ENCODE peak calls at places on chromosomes 11 and 22, in seven cellular contexts. W is hepatocyte; M is fibroblast of lung; I is CD8-positive, alpha-beta memory T cell; J is GM23248; A is HepG2; K is effector memory CD4-positive, alpha-beta T cell. G is an unnamed sample.

GRCh38 chr11:119481667-119482400 is 58.9 kb upstream of the THY1 start:
- DNase-seq in J (peak), W (no peak), I (no peak), M (no peak), A (no peak), K (no peak), G (no peak)

GRCh38 chr11:120532511-120533196 is 21.1 kb downstream of the GRIK4 start:
- DNase-seq in W (no peak), J (peak), M (peak), A (peak), K (no peak), I (no peak), G (no peak)

GRCh38 chr11:134561348-134561720 is 149.3 kb upstream of the B3GAT1 start:
- DNase-seq in J (no peak), M (no peak), K (no peak), I (no peak), W (no peak), A (no peak), G (no peak)

GRCh38 chr11:100367892-100368291 is 319.2 kb upstream of the ARHGAP42 start:
- DNase-seq in W (no peak), J (no peak), A (no peak), I (no peak), M (no peak), K (no peak), G (no peak)

GRCh38 chr11:65041206-65042035 is at the start of gene SAC3D1:
- DNase-seq in J (peak), K (peak), I (no peak), W (peak), M (no peak), A (no peak), G (peak)

GRCh38 chr11:9936754-9937153 is 272.9 kb downstream of the SWAP70 start:
- DNase-seq in M (no peak), W (no peak), J (peak), I (no peak), K (no peak), A (no peak), G (no peak)

GRCh38 chr11:123654566-123655081 is at the start of gene SCN3B:
- DNase-seq in K (no peak), M (peak), I (no peak), J (peak), A (peak), W (peak), G (peak)

GRCh38 chr11:79040348-79040747 is 400.5 kb downstream of the TENM4 start:
- DNase-seq in J (peak), K (no peak), I (no peak), W (no peak), M (peak), A (no peak), G (no peak)

GRCh38 chr11:15930442-15931025 is 425.8 kb downstream of the SOX6 start:
- DNase-seq in W (no peak), J (no peak), K (no peak), I (no peak), M (no peak), A (no peak), G (no peak)

GRCh38 chr11:119188887-119189286 is 3.6 kb downstream of the NHERF4 start:
- DNase-seq in K (no peak), J (no peak), M (no peak), W (no peak), I (no peak), A (no peak), G (no peak)

GRCh38 chr11:23944939-23945338 is 551.9 kb upstream of the LUZP2 start:
- DNase-seq in M (no peak), A (no peak), I (no peak), K (no peak), J (no peak), W (no peak), G (no peak)

GRCh38 chr11:35214792-35215193 is 75.8 kb downstream of the CD44 start:
- DNase-seq in K (no peak), I (no peak), A (no peak), W (no peak), J (peak), M (peak), G (peak)

GRCh38 chr11:45926001-45926401 is 3.5 kb downstream of the LARGE2 start:
- DNase-seq in A (no peak), J (no peak), I (no peak), K (no peak), W (no peak), M (no peak), G (no peak)

GRCh38 chr11:85752890-85753581 is 57.9 kb downstream of the SYTL2 start:
- DNase-seq in J (no peak), W (no peak), M (no peak), K (peak), A (no peak), I (peak), G (no peak)

GRCh38 chr11:6474806-6475500 is 1.2 kb upstream of the TRIM3 start:
- DNase-seq in M (no peak), W (no peak), I (no peak), A (no peak), K (no peak), J (peak), G (no peak)

GRCh38 chr22:47858773-47859306 is 1096.4 kb downstream of the TBC1D22A start:
- DNase-seq in K (no peak), M (no peak), W (no peak), A (no peak), I (no peak), J (no peak), G (no peak)

GRCh38 chr11:81658722-81659121 is 1074.9 kb downstream of the FAM181B start:
- DNase-seq in W (peak), J (peak), M (peak), I (peak), K (no peak), A (peak), G (peak)

GRCh38 chr11:72352859-72353551 is 81.3 kb downstream of the CLPB start:
- DNase-seq in M (peak), K (no peak), J (peak), A (no peak), I (no peak), W (peak), G (peak)

GRCh38 chr11:58616594-58616993 is 5.9 kb upstream of the CNTF start:
- DNase-seq in A (no peak), K (no peak), J (peak), W (peak), M (peak), I (no peak), G (peak)

GRCh38 chr11:18522388-18522787 is 4.4 kb downstream of the TSG101 start:
- DNase-seq in A (peak), W (peak), K (no peak), I (no peak), M (no peak), J (peak), G (no peak)

GRCh38 chr11:20355221-20356219 is 8.0 kb upstream of the HTATIP2 start:
- DNase-seq in A (peak), M (peak), W (peak), J (peak), K (peak), I (peak), G (peak)

GRCh38 chr11:13349046-13349445 is 71.5 kb downstream of the BMAL1 start:
- DNase-seq in M (no peak), W (no peak), A (no peak), J (no peak), I (no peak), K (no peak), G (no peak)

GRCh38 chr11:120929664-120930154 is 94.2 kb upstream of the TBCEL start:
- DNase-seq in A (peak), K (no peak), I (no peak), J (peak), W (peak), M (peak), G (no peak)

GRCh38 chr11:76234704-76235232 is 28.5 kb upstream of the WNT11 start:
- DNase-seq in A (no peak), J (peak), M (no peak), K (no peak), I (no peak), W (no peak), G (no peak)

GRCh38 chr11:46050065-46050464 is 71.2 kb downstream of the PHF21A start:
- DNase-seq in I (no peak), J (peak), K (no peak), A (peak), W (peak), M (peak), G (peak)

GRCh38 chr11:100671471-100671870 is 15.6 kb upstream of the ARHGAP42 start:
- DNase-seq in W (no peak), I (no peak), K (no peak), M (peak), A (peak), J (no peak), G (peak)

GRCh38 chr22:16819249-16819648 is 6.0 kb downstream of the XKR3 start:
- DNase-seq in A (no peak), K (no peak), J (peak), W (no peak), I (no peak), M (no peak), G (no peak)
- H3K27ac ChIP-seq in A (no peak), K (no peak), J (no peak), W (no peak), I (no peak), M (no peak), G (no peak)

GRCh38 chr11:126337121-126337471 is 18.4 kb upstream of the ST3GAL4 start:
- DNase-seq in K (no peak), I (no peak), M (no peak), W (no peak), A (no peak), J (no peak), G (no peak)

GRCh38 chr11:126334665-126335462 is 20.6 kb upstream of the ST3GAL4 start:
- DNase-seq in I (no peak), K (no peak), W (no peak), A (no peak), M (no peak), J (peak), G (peak)

GRCh38 chr11:126336065-126336464 is 19.4 kb upstream of the ST3GAL4 start:
- DNase-seq in I (no peak), M (no peak), K (no peak), J (no peak), A (no peak), W (no peak), G (no peak)

GRCh38 chr11:126336646-126337045 is 18.8 kb upstream of the ST3GAL4 start:
- DNase-seq in J (no peak), I (no peak), A (no peak), M (no peak), W (no peak), K (no peak), G (no peak)

DNA sequence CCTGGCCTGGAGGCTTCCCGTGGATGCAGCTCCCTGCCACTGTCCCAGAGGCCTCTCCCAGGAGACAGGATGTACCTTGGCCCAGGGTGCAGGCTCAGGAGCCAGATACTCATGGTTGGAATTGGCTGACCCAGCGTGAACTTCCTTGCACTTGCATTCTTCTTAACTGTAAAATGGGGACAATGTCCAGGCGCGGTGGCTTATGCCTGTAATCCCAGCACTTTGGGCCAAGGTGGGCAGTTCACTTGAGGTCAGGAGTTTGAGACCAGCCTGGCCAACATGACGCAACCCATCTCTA is 20.1 kb upstream of the ST3GAL4 start:
- DNase-seq in W (no peak), J (no peak), I (no peak), K (no peak), M (no peak), A (no peak), G (no peak)
- H3K27ac ChIP-seq in W (no peak), J (no peak), I (no peak), K (no peak), M (no peak), A (no peak), G (no peak)

DNA sequence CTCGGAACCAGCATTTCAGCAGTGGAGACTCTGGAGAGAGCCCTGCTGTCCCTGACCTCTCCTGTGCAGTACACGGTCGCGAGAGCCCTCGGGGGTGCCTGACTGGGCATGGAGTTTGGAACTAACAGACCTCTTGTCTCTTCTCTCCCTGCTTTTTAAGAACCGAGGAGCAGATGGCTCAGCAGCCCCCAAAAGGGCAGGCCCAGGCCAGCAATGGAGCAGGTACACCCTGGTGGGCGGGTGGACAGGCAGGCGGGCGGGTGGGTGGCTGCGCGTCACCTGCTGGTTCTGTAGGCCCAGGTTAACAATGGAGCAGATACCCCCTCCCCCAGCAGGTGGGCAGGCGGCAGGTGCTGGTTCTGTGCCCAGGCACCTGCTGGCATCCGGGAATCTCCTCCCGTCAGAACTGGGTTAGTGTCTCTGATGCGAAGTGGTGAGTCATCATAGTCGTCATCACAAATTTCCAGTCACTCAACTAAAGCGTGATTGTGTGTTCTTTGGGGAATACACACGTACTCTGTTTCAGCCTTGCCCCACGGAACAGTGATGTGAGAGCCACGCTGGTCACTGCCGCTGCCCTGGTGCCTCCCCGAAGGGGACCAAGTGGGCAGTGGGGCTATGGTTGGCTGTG is 41.1 kb downstream of the GRAMD4 start:
- DNase-seq in I (peak), A (no peak), K (peak), W (no peak), J (peak), M (peak), G (peak)
- H3K27ac ChIP-seq in I (no peak), A (no peak), K (peak), W (no peak), J (no peak), M (no peak), G (no peak)

GRCh38 chr11:62444835-62445234 is 26.0 kb downstream of the SCGB1A1 start:
- DNase-seq in M (no peak), W (no peak), I (no peak), A (no peak), J (no peak), K (no peak), G (no peak)
- H3K27ac ChIP-seq in M (peak), W (peak), I (no peak), A (no peak), J (peak), K (no peak), G (no peak)

DNA sequence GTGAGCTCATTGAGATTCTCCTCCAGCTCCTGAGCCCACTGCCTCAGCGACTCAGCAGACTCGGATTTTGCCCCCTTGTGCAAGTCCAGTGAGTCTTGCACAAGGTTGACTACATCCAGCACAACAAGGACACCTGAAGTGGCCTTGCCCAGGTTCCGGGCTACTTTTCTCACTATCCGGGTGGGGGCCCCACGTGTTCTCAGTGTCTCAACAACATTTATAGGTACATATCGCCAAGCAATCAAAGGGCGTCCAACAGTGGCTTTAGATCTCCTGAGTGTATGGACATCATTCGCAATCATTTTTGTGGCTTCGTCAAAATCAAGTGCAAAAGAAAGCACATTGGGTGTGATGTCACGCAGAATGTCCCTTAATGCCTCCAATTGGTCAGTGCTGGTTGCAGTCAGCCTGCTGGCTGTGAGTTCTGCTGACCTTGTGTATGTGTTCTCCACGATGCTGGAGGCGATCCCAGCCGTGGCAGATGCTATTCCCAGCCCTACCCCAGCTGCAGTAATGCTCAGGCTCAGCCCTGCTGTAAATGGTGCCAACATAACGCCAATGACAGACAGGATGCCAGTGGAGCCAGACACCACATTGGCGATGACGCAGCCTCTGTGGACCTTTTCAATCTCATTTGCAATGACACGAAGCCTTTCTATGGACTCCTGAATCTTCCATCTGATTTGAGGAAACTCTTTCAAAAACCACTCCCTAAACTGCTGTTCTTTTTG is 10.3 kb downstream of the APOL4 start:
- DNase-seq in M (peak), A (no peak), W (no peak), I (no peak), J (peak), K (no peak), G (no peak)
- H3K27ac ChIP-seq in M (no peak), A (no peak), W (no peak), I (no peak), J (peak), K (no peak), G (no peak)

G was measured in brain microvascular endothelial cell.